ENCODE peak calls at places on chromosomes 11 and 22, in eight cellular contexts. P, K, R, G, T, N, Y and B are unnamed samples.
A peak's percentile ranks its signal among the peaks of the same experiment; 100 is the strongest.

GRCh38 chr11:60974726-60975125 is 3.2 kb downstream of the CD6 start:
- DNase-seq in Y (no peak), T (no peak), R (no peak), K (no peak), P (no peak), G (no peak), N (peak; percentile 45), B (no peak)

GRCh38 chr22:26589367-26589844 is 526 bp downstream of the TPST2 start:
- DNase-seq in G (peak; percentile 91), Y (peak; percentile 54), N (no peak), R (peak; percentile 12), P (peak; percentile 51), K (no peak), T (peak; percentile 77), B (peak; percentile 28)

GRCh38 chr22:46547883-46548244 is 10.4 kb upstream of the CELSR1 start:
- DNase-seq in T (peak; percentile 87), K (no peak), R (no peak), N (no peak), Y (no peak), P (no peak), G (peak; percentile 72), B (no peak)

GRCh38 chr22:39617342-39617741 is 46.8 kb downstream of the CACNA1I start:
- DNase-seq in G (no peak), K (no peak), Y (no peak), N (no peak), P (no peak), R (no peak), T (no peak), B (no peak)

GRCh38 chr22:50406416-50407170 is 63.5 kb downstream of the PPP6R2 start:
- DNase-seq in R (no peak), N (no peak), T (no peak), Y (no peak), P (no peak), K (no peak), G (no peak), B (no peak)

GRCh38 chr11:133706925-133707794 is 138.2 kb downstream of the SPATA19 start:
- DNase-seq in N (no peak), R (no peak), Y (no peak), T (no peak), G (no peak), P (no peak), K (no peak), B (no peak)

GRCh38 chr11:119015054-119015611 is 3.0 kb downstream of the RPS25 start:
- DNase-seq in K (no peak), Y (peak; percentile 19), R (no peak), N (no peak), G (no peak), P (no peak), T (no peak), B (no peak)

GRCh38 chr11:6703247-6704063 is 20.3 kb upstream of the MRPL17 start:
- DNase-seq in T (peak; percentile 41), G (no peak), N (peak; percentile 30), P (peak; percentile 58), R (no peak), Y (peak; percentile 67), K (no peak), B (peak; percentile 53)

GRCh38 chr11:21646351-21646750 is 546.5 kb upstream of the ANO5 start:
- DNase-seq in T (no peak), G (no peak), P (no peak), N (no peak), Y (no peak), R (no peak), K (no peak), B (no peak)

GRCh38 chr11:132549571-132549970 is 982.7 kb downstream of the OPCML start:
- DNase-seq in N (no peak), G (no peak), T (no peak), R (no peak), K (no peak), Y (no peak), P (no peak), B (no peak)

GRCh38 chr11:11028017-11028692 is 170.3 kb upstream of the ZBED5 start:
- DNase-seq in N (peak; percentile 67), P (peak; percentile 61), K (peak; percentile 74), Y (peak; percentile 76), R (peak; percentile 56), G (peak; percentile 87), T (peak; percentile 76), B (peak; percentile 82)

GRCh38 chr22:35629406-35630234 is 12.5 kb upstream of the MB start:
- DNase-seq in T (peak; percentile 42), Y (no peak), G (no peak), K (peak; percentile 85), N (no peak), R (no peak), P (peak; percentile 37), B (no peak)

GRCh38 chr11:77085652-77086051 is 17.0 kb upstream of the OMP start:
- DNase-seq in N (no peak), K (peak; percentile 32), Y (no peak), G (peak; percentile 38), R (no peak), T (no peak), P (no peak), B (peak; percentile 13)

GRCh38 chr11:57586711-57587110 is 10.8 kb upstream of the SERPING1 start:
- DNase-seq in N (no peak), K (no peak), Y (no peak), G (peak; percentile 13), R (no peak), T (no peak), P (no peak), B (no peak)

GRCh38 chr22:46367707-46368191 is 32.2 kb downstream of the TRMU start:
- DNase-seq in N (peak; percentile 63), Y (peak; percentile 82), R (peak; percentile 53), G (peak; percentile 92), T (peak; percentile 82), P (peak; percentile 75), K (no peak), B (peak; percentile 82)

GRCh38 chr11:36041988-36042606 is 98.2 kb downstream of the LDLRAD3 start:
- DNase-seq in K (no peak), G (no peak), N (no peak), P (no peak), T (no peak), R (no peak), Y (no peak), B (no peak)

GRCh38 chr11:124717786-124718634 is 21.7 kb upstream of the NRGN start:
- DNase-seq in K (peak; percentile 40), R (no peak), P (peak; percentile 27), Y (peak; percentile 73), N (no peak), G (peak; percentile 74), T (no peak), B (peak; percentile 68)

GRCh38 chr22:35860837-35861236 is 143.2 kb downstream of the APOL5 start:
- DNase-seq in R (no peak), Y (no peak), P (no peak), G (no peak), N (no peak), T (no peak), K (no peak), B (no peak)

GRCh38 chr22:45096256-45096907 is 67.3 kb upstream of the NUP50 start:
- DNase-seq in N (peak; percentile 64), Y (peak; percentile 80), T (no peak), G (no peak), P (peak; percentile 73), R (peak; percentile 54), K (peak; percentile 56), B (peak; percentile 77)

DNA sequence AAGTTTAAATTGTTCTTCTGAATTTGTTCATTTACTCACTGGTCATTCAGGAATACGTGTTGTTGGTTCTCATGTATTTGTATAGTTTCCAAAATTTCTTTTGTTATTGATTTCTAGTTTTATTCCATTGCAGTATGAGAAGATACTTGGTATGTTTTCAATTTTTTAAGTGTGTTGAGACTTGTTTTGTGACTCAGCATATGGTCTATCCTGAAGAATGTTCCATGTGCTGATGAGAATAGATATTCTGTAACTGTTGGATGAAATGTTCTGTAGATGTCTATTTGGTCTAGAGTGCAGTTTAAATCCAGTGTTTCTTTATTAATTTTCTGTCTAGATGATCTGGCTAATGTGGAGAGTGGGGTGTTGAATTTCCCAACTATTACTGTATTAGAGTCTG is 23.5 kb downstream of the CFAP300 start:
- DNase-seq in K (no peak), N (no peak), R (no peak), Y (no peak), T (no peak), G (no peak), P (no peak), B (no peak)
- TF ChIP-seq CTCF in K (no peak), N (no peak), R (no peak), Y (no peak), T (no peak), G (no peak), P (no peak), B (no peak)

DNA sequence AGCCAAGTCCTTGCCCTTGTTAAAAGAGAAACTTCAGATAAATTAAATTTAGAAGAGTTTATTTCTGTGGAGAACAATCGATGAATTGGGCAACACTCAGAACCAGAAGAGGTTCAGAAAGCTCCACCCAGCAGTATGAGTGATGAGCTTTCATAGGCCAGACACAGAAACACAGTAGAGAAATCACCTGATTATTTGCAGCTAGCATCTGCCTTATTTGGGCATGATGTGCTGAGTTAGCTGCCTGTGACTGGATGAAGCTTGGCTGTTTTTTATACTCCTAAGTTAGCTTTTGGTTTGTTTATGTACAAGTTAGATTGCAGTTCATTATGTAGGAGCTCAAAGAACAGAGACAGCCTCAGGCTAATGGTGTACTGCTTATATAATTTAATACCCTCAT is 269.5 kb upstream of the SESN3 start:
- DNase-seq in N (no peak), R (no peak), T (no peak), G (no peak), Y (no peak), K (no peak), P (no peak), B (no peak)
- TF ChIP-seq CTCF in N (no peak), R (no peak), T (no peak), G (no peak), Y (no peak), K (no peak), P (no peak), B (no peak)

GRCh38 chr22:30423959-30424380 is 1.6 kb upstream of the MTFP1 start:
- DNase-seq in Y (peak; percentile 100), T (peak; percentile 99), K (peak; percentile 99), G (peak; percentile 99), R (peak; percentile 96), P (peak; percentile 100), N (peak; percentile 97), B (peak; percentile 97)

GRCh38 chr22:30425616-30426394 is at the start of gene MTFP1:
- DNase-seq in P (peak; percentile 84), N (peak; percentile 63), T (peak; percentile 74), K (peak; percentile 77), G (peak; percentile 89), Y (peak; percentile 91), R (peak; percentile 51), B (peak; percentile 79)

GRCh38 chr22:30423296-30423958 is 2.1 kb upstream of the MTFP1 start:
- DNase-seq in R (no peak), N (no peak), Y (no peak), P (peak; percentile 51), T (peak; percentile 63), G (peak; percentile 93), K (no peak), B (peak; percentile 74)

GRCh38 chr22:30425327-30425615 is 297 bp upstream of the MTFP1 start:
- DNase-seq in P (no peak), N (no peak), R (no peak), G (no peak), T (no peak), K (no peak), Y (no peak), B (no peak)

GRCh38 chr22:30424471-30425326 is 869 bp upstream of the MTFP1 start:
- DNase-seq in R (no peak), Y (peak; percentile 57), G (no peak), K (no peak), N (peak; percentile 21), T (no peak), P (peak; percentile 23), B (no peak)
- TF ChIP-seq CTCF in R (no peak), Y (no peak), G (no peak), K (no peak), N (no peak), T (no peak), P (no peak), B (no peak)

GRCh38 chr11:46896719-46897406 is 21.5 kb downstream of the LRP4 start:
- DNase-seq in R (no peak), Y (peak; percentile 39), T (no peak), K (no peak), N (no peak), P (peak; percentile 37), G (no peak), B (no peak)
- TF ChIP-seq CTCF in R (peak; percentile 45), Y (peak; percentile 41), T (peak; percentile 10), K (no peak), N (peak; percentile 59), P (peak; percentile 21), G (peak; percentile 15), B (peak; percentile 14)